ENCODE peak calls at places on chromosome 2, in eight cellular contexts. Q, E, M, X, B, V, N and S are unnamed samples.

GRCh38 chr2:234640657-234641056 is 143.8 kb upstream of the ARL4C start:
- DNase-seq in B (no peak), X (no peak), N (peak), Q (no peak), E (no peak), M (no peak), V (no peak), S (no peak)

GRCh38 chr2:20356042-20356441 is 5.4 kb upstream of the PUM2 start:
- DNase-seq in M (no peak), N (peak), E (no peak), X (peak), V (peak), B (no peak), Q (no peak), S (no peak)

GRCh38 chr2:98818164-98818563 is 87.2 kb upstream of the MGAT4A start:
- DNase-seq in V (no peak), Q (no peak), E (no peak), M (no peak), N (no peak), B (no peak), X (no peak), S (peak)

GRCh38 chr2:183536714-183537113 is 412.5 kb downstream of the NUP35 start:
- DNase-seq in N (no peak), M (no peak), E (no peak), V (no peak), B (no peak), X (no peak), Q (no peak), S (no peak)

GRCh38 chr2:32559136-32559535 is 68.7 kb upstream of the TTC27 start:
- DNase-seq in E (no peak), B (no peak), Q (no peak), X (no peak), N (no peak), M (no peak), V (no peak), S (no peak)

GRCh38 chr2:158774663-158775062 is 20.5 kb upstream of the DAPL1 start:
- DNase-seq in X (no peak), B (no peak), M (no peak), N (no peak), Q (peak), E (no peak), V (no peak), S (no peak)

GRCh38 chr2:144522741-144523605 is 3.1 kb upstream of the ZEB2 start:
- DNase-seq in E (no peak), M (no peak), N (no peak), V (no peak), B (no peak), Q (peak), X (no peak), S (no peak)

GRCh38 chr2:119426801-119427395 is 4.8 kb upstream of the TMEM37 start:
- DNase-seq in B (no peak), N (no peak), M (no peak), Q (peak), E (no peak), V (no peak), X (no peak), S (peak)

GRCh38 chr2:226791056-226791486 is 8.5 kb downstream of the IRS1 start:
- DNase-seq in V (no peak), E (peak), B (no peak), M (no peak), X (peak), N (peak), Q (peak), S (no peak)

GRCh38 chr2:11129598-11130449 is 25.4 kb upstream of the SLC66A3 start:
- DNase-seq in X (peak), V (no peak), N (peak), M (peak), B (peak), E (peak), Q (peak), S (no peak)